ENCODE peak calls at places on chromosomes 5 and 9, in seven cellular contexts. P is CD8-positive, alpha-beta T cell; D is PC-3; K is cardiac muscle cell; T is mammary epithelial cell; H is ovary; X is dorsolateral prefrontal cortex. M is an unnamed sample.

GRCh38 chr5:143279698-143280097 is 123.8 kb downstream of the NR3C1 start:
- DNase-seq in P (no peak), D (peak), K (no peak), T (no peak), H (no peak), X (no peak), M (peak)

GRCh38 chr5:114148253-114148652 is 213.6 kb upstream of the KCNN2 start:
- DNase-seq in P (no peak), D (no peak), K (no peak), T (no peak), H (no peak), X (no peak), M (no peak)

GRCh38 chr5:52580921-52581320 is 206.8 kb upstream of the ITGA1 start:
- DNase-seq in P (no peak), D (peak), K (no peak), T (peak), H (no peak), X (no peak), M (peak)

GRCh38 chr9:7844283-7844682 is 44.7 kb upstream of the DMAC1 start:
- DNase-seq in P (no peak), D (no peak), K (peak), T (no peak), H (no peak), X (no peak), M (peak)

GRCh38 chr9:81456431-81456970 is 232.8 kb downstream of the TLE1 start:
- DNase-seq in P (no peak), D (peak), K (no peak), T (no peak), H (no peak), X (no peak), M (no peak)

GRCh38 chr5:35136386-35136785 is 88.6 kb upstream of the AGXT2 start:
- DNase-seq in P (no peak), D (peak), K (no peak), T (peak), H (no peak), X (no peak), M (peak)

GRCh38 chr5:59496524-59497134 is 396.9 kb downstream of the PDE4D start:
- DNase-seq in P (no peak), D (peak), K (no peak), T (no peak), H (no peak), X (no peak), M (peak)

GRCh38 chr5:139385061-139385889 is 2.2 kb upstream of the SLC23A1 start:
- DNase-seq in P (no peak), D (no peak), K (no peak), T (peak), H (peak), X (no peak), M (no peak)

GRCh38 chr9:34380511-34381315 is 4.0 kb upstream of the MYORG start:
- DNase-seq in P (peak), D (peak), K (peak), T (peak), H (peak), X (peak), M (peak)

GRCh38 chr5:168464214-168464613 is 22.1 kb upstream of the RARS1 start:
- DNase-seq in P (no peak), D (no peak), K (no peak), T (no peak), H (no peak), X (no peak), M (no peak)

GRCh38 chr9:26656003-26656940 is 236.3 kb downstream of the CAAP1 start:
- DNase-seq in P (no peak), D (peak), K (peak), T (no peak), H (no peak), X (peak), M (peak)

GRCh38 chr9:135344523-135344901 is 135.1 kb upstream of the PPP1R26 start:
- DNase-seq in P (no peak), D (no peak), K (no peak), T (no peak), H (no peak), X (no peak), M (no peak)

GRCh38 chr5:59716029-59716428 is 177.5 kb downstream of the PDE4D start:
- DNase-seq in P (no peak), D (no peak), K (no peak), T (no peak), H (peak), X (no peak), M (peak)

GRCh38 chr5:175285263-175285662 is 158.7 kb downstream of the DRD1 start:
- DNase-seq in P (no peak), D (peak), K (no peak), T (no peak), H (no peak), X (no peak), M (no peak)

GRCh38 chr9:83062653-83063527 is at the start of gene RASEF:
- DNase-seq in P (no peak), D (peak), K (peak), T (peak), H (no peak), X (no peak), M (peak)

GRCh38 chr5:14428302-14429081 is 153.1 kb upstream of the OTULINL start:
- DNase-seq in P (no peak), D (peak), K (no peak), T (peak), H (no peak), X (no peak), M (no peak)

GRCh38 chr9:91100878-91101450 is 260.8 kb downstream of the AUH start:
- DNase-seq in P (no peak), D (no peak), K (no peak), T (no peak), H (no peak), X (no peak), M (peak)

GRCh38 chr5:107425541-107426031 is 245.2 kb downstream of the EFNA5 start:
- DNase-seq in P (no peak), D (peak), K (no peak), T (peak), H (no peak), X (no peak), M (peak)

GRCh38 chr5:172417130-172417802 is 37.1 kb downstream of the SH3PXD2B start:
- DNase-seq in P (no peak), D (no peak), K (no peak), T (no peak), H (no peak), X (no peak), M (no peak)

GRCh38 chr5:27962201-27962600 is 923.8 kb upstream of the CDH9 start:
- DNase-seq in P (no peak), D (peak), K (no peak), T (peak), H (no peak), X (no peak), M (peak)

GRCh38 chr9:125524522-125524921 is 182.5 kb downstream of the MAPKAP1 start:
- DNase-seq in P (no peak), D (no peak), K (no peak), T (no peak), H (no peak), X (no peak), M (no peak)

GRCh38 chr5:112697301-112697700 is 40.4 kb upstream of the APC start:
- DNase-seq in P (no peak), D (no peak), K (no peak), T (no peak), H (no peak), X (no peak), M (no peak)

GRCh38 chr5:19795218-19795617 is 192.8 kb downstream of the CDH18 start:
- DNase-seq in P (no peak), D (peak), K (no peak), T (peak), H (no peak), X (no peak), M (peak)

GRCh38 chr5:135492319-135492626 is 40.1 kb upstream of the TIFAB start:
- DNase-seq in P (no peak), D (peak), K (no peak), T (peak), H (no peak), X (no peak), M (peak)

GRCh38 chr5:175895701-175896102 is 24.3 kb downstream of the CPLX2 start:
- DNase-seq in P (peak), D (no peak), K (no peak), T (peak), H (no peak), X (no peak), M (peak)

GRCh38 chr9:79572891-79573696 is 1.3 kb downstream of the TLE4 start:
- DNase-seq in P (peak), D (no peak), K (peak), T (peak), H (peak), X (no peak), M (peak)

GRCh38 chr5:34656700-34657549 is 797 bp downstream of the RAI14 start:
- DNase-seq in P (no peak), D (peak), K (peak), T (peak), H (peak), X (no peak), M (peak)

GRCh38 chr5:97111612-97112011 is 30.8 kb downstream of the LIX1 start:
- DNase-seq in P (no peak), D (no peak), K (no peak), T (no peak), H (no peak), X (no peak), M (no peak)

GRCh38 chr5:140246378-140247122 is 56.4 kb downstream of the PFDN1 start:
- DNase-seq in P (no peak), D (peak), K (no peak), T (peak), H (peak), X (peak), M (no peak)

GRCh38 chr9:8962084-8962483 is 1162.5 kb upstream of the DMAC1 start:
- DNase-seq in P (no peak), D (no peak), K (no peak), T (no peak), H (no peak), X (no peak), M (no peak)
- TF ChIP-seq CTCF in P (no peak), D (no peak), K (no peak), T (no peak), H (no peak), X (no peak), M (no peak)

GRCh38 chr9:32550046-32550608 is 2.0 kb upstream of the SMIM27 start:
- DNase-seq in P (no peak), D (no peak), K (peak), T (peak), H (no peak), X (no peak), M (peak)

GRCh38 chr9:32550609-32551490 is 1.3 kb upstream of the SMIM27 start:
- DNase-seq in P (peak), D (peak), K (peak), T (peak), H (peak), X (peak), M (peak)

GRCh38 chr9:32551491-32552049 is 557 bp upstream of the SMIM27 start:
- DNase-seq in P (peak), D (peak), K (peak), T (no peak), H (peak), X (no peak), M (no peak)

GRCh38 chr9:32554107-32554506 is 1.7 kb upstream of the TOPORS start:
- DNase-seq in P (no peak), D (no peak), K (no peak), T (no peak), H (no peak), X (no peak), M (peak)

GRCh38 chr9:32552172-32552872 is at the start of the genes SMIM27 and TOPORS:
- DNase-seq in P (peak), D (peak), K (peak), T (peak), H (peak), X (peak), M (peak)
- TF ChIP-seq CTCF in P (no peak), D (no peak), K (no peak), T (no peak), H (no peak), X (peak), M (no peak)

GRCh38 chr9:119092125-119092524 is 277.1 kb downstream of the BRINP1 start:
- DNase-seq in P (no peak), D (no peak), K (no peak), T (no peak), H (no peak), X (no peak), M (no peak)
- TF ChIP-seq CTCF in P (no peak), D (no peak), K (no peak), T (no peak), H (no peak), X (no peak), M (no peak)

DNA sequence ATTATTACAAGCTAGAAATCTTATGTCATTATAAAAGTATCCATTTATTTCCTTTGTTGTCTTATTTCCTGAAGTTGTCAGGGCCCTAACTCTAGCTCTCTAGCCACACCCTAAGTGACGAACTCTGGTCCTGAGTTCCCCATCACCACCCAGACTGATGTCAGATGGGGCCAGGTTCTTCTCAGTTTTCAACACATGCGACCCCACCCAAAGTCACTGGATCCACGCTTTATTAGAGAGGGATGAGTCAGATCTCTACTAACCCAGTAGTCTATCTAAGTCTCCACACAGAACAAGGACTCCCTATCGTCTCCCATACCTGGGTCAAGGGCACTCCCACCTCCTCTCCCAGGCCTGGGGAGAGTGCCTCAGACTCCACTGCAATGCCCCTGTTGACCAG is 6.8 kb upstream of the FEM1C start:
- DNase-seq in P (no peak), D (peak), K (no peak), T (peak), H (no peak), X (no peak), M (peak)
- TF ChIP-seq CTCF in P (no peak), D (no peak), K (no peak), T (no peak), H (no peak), X (no peak), M (no peak)

DNA sequence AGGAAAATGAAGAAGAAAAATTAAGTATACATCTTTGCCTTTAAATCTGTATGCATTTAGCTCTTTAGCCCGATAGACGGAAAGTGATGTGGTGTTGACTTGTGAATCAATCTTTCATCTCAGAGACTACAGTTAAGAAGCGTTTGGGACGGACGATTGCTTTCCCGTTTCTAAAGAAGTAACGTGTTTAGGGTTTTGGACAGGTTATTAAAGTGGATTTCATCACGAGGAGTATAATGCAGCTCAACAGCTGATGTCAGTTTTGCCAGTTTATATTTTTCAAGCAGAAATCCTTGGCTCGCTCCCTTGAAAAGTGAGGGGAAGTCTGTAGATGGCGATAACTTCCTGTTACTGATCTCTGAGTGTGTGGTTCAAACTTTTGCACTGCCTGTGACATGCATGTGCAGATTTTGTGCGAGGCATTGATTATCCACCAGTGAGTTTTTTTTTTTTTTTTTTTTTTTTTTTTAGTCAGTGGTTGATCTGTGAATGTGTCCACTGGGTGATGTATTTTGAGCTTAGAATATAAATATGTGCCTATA is 1.1 kb downstream of the ADCY2 start:
- DNase-seq in P (no peak), D (no peak), K (no peak), T (no peak), H (no peak), X (no peak), M (no peak)
- TF ChIP-seq CTCF in P (no peak), D (no peak), K (no peak), T (no peak), H (no peak), X (peak), M (no peak)

GRCh38 chr5:90099099-90099498 is 310.5 kb downstream of the CETN3 start:
- DNase-seq in P (no peak), D (no peak), K (no peak), T (no peak), H (no peak), X (no peak), M (no peak)
- TF ChIP-seq CTCF in P (no peak), D (no peak), K (no peak), T (no peak), H (no peak), X (no peak), M (no peak)

DNA sequence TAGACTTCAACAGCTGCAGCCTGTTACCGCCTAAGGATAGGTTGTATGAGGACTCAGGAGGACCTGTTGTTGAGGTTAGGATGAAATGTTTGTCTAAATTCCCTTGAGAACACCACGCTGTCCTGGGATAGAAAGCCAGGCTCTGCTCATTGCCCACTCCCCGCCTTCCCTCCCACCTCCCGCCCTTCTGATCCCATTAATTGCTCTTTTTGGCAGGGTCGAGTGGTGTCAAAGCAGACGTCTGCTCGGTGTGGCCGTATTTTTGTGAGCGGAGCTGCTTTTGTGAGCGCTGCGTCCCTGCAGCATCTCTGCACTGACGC is 62.3 kb downstream of the SPATA31C2 start:
- DNase-seq in P (no peak), D (no peak), K (no peak), T (no peak), H (no peak), X (no peak), M (no peak)
- TF ChIP-seq CTCF in P (no peak), D (no peak), K (no peak), T (no peak), H (no peak), X (no peak), M (no peak)